ENCODE peak calls at places on chromosomes 5 and 9, in six cellular contexts. L, C, O, K, Y and R are unnamed samples.

GRCh38 chr5:74296685-74297084 is 343.8 kb downstream of the ENC1 start:
- DNase-seq in L (no peak), C (no peak), O (no peak), K (no peak), Y (no peak), R (no peak)

GRCh38 chr9:74218374-74219063 is 278.6 kb upstream of the RORB start:
- DNase-seq in L (no peak), C (no peak), O (no peak), K (no peak), Y (no peak), R (no peak)

GRCh38 chr5:124754206-124754927 is 7.9 kb upstream of the ZNF608 start:
- DNase-seq in L (no peak), C (no peak), O (no peak), K (no peak), Y (no peak), R (no peak)

GRCh38 chr9:69571032-69571431 is 101.1 kb downstream of the APBA1 start:
- DNase-seq in L (no peak), C (no peak), O (no peak), K (no peak), Y (no peak), R (no peak)

GRCh38 chr9:76905984-76906861 is at the start of gene PRUNE2:
- DNase-seq in L (peak; percentile 94), C (no peak), O (no peak), K (peak; percentile 98), Y (no peak), R (peak; percentile 96)

GRCh38 chr5:132498686-132499271 is 8.2 kb upstream of the IRF1 start:
- DNase-seq in L (no peak), C (no peak), O (no peak), K (no peak), Y (no peak), R (no peak)

GRCh38 chr9:136628287-136628686 is 34.4 kb upstream of the EGFL7 start:
- DNase-seq in L (no peak), C (no peak), O (no peak), K (no peak), Y (no peak), R (no peak)

GRCh38 chr9:7196467-7196866 is 438.7 kb downstream of the KDM4C start:
- DNase-seq in L (no peak), C (no peak), O (no peak), K (no peak), Y (no peak), R (no peak)

GRCh38 chr5:131151216-131151615 is 13.8 kb downstream of the HINT1 start:
- DNase-seq in L (no peak), C (no peak), O (no peak), K (no peak), Y (no peak), R (no peak)

GRCh38 chr9:81108821-81109220 is 580.5 kb downstream of the TLE1 start:
- DNase-seq in L (no peak), C (no peak), O (no peak), K (no peak), Y (no peak), R (no peak)

GRCh38 chr9:12708562-12709298 is 15.5 kb downstream of the TYRP1 start:
- DNase-seq in L (no peak), C (no peak), O (no peak), K (no peak), Y (no peak), R (no peak)

GRCh38 chr9:99472240-99472915 is 250.3 kb downstream of the SEC61B start:
- DNase-seq in L (no peak), C (no peak), O (no peak), K (no peak), Y (no peak), R (no peak)

GRCh38 chr5:145991044-145991575 is 54.7 kb downstream of the SH3RF2 start:
- DNase-seq in L (no peak), C (no peak), O (no peak), K (no peak), Y (no peak), R (no peak)

GRCh38 chr9:10438955-10439354 is 173.8 kb downstream of the PTPRD start:
- DNase-seq in L (no peak), C (no peak), O (no peak), K (no peak), Y (no peak), R (no peak)

GRCh38 chr5:110040178-110040577 is 350.5 kb downstream of the MAN2A1 start:
- DNase-seq in L (no peak), C (no peak), O (no peak), K (no peak), Y (no peak), R (no peak)

GRCh38 chr9:73573235-73573634 is 421.6 kb downstream of the ANXA1 start:
- DNase-seq in L (no peak), C (no peak), O (no peak), K (no peak), Y (no peak), R (no peak)

GRCh38 chr9:136409557-136410455 is 608 bp downstream of the ENTR1 start:
- DNase-seq in L (no peak), C (peak; percentile 63), O (peak; percentile 66), K (peak; percentile 71), Y (peak; percentile 28), R (peak; percentile 88)

GRCh38 chr5:133316346-133317343 is 264.8 kb downstream of the HSPA4 start:
- DNase-seq in L (no peak), C (no peak), O (no peak), K (peak; percentile 91), Y (no peak), R (peak; percentile 80)

GRCh38 chr5:132297211-132297940 is 3.2 kb downstream of the SLC22A4 start:
- DNase-seq in L (no peak), C (no peak), O (no peak), K (no peak), Y (no peak), R (no peak)

GRCh38 chr5:42951847-42952411 is 88.2 kb downstream of the ANXA2R start:
- DNase-seq in L (no peak), C (peak; percentile 26), O (peak; percentile 84), K (no peak), Y (peak; percentile 27), R (no peak)

GRCh38 chr9:86598411-86599239 is 244.4 kb upstream of the TUT7 start:
- DNase-seq in L (no peak), C (no peak), O (no peak), K (peak; percentile 46), Y (no peak), R (no peak)

GRCh38 chr5:109218767-109219166 is 191.0 kb downstream of the PJA2 start:
- DNase-seq in L (no peak), C (no peak), O (no peak), K (no peak), Y (no peak), R (no peak)

GRCh38 chr5:82544004-82544403 is 265.9 kb upstream of the RPS23 start:
- DNase-seq in L (no peak), C (no peak), O (no peak), K (no peak), Y (no peak), R (no peak)

GRCh38 chr9:135772056-135773042 is 70.4 kb downstream of the KCNT1 start:
- DNase-seq in L (no peak), C (no peak), O (no peak), K (no peak), Y (no peak), R (peak; percentile 69)

GRCh38 chr9:73199886-73200285 is 48.2 kb downstream of the ANXA1 start:
- DNase-seq in L (no peak), C (no peak), O (no peak), K (peak; percentile 78), Y (no peak), R (no peak)

GRCh38 chr5:134540747-134541733 is 15.6 kb downstream of the JADE2 start:
- DNase-seq in L (no peak), C (no peak), O (no peak), K (no peak), Y (no peak), R (peak; percentile 46)

GRCh38 chr5:59709346-59709821 is 184.1 kb downstream of the PDE4D start:
- DNase-seq in L (no peak), C (no peak), O (no peak), K (peak; percentile 82), Y (no peak), R (peak; percentile 6)

GRCh38 chr5:142327111-142327842 is 2.5 kb upstream of the SPRY4 start:
- DNase-seq in L (peak; percentile 58), C (no peak), O (no peak), K (peak; percentile 79), Y (no peak), R (no peak)

GRCh38 chr9:7974335-7975005 is 174.9 kb upstream of the DMAC1 start:
- DNase-seq in L (no peak), C (no peak), O (peak; percentile 52), K (no peak), Y (no peak), R (no peak)

GRCh38 chr9:18105996-18106595 is 367.9 kb upstream of the ADAMTSL1 start:
- DNase-seq in L (no peak), C (no peak), O (no peak), K (no peak), Y (no peak), R (peak; percentile 0)

GRCh38 chr5:1227669-1228068 is 2.5 kb downstream of the SLC6A18 start:
- DNase-seq in L (no peak), C (no peak), O (no peak), K (no peak), Y (no peak), R (no peak)

GRCh38 chr9:77384406-77384805 is 207.1 kb downstream of the VPS13A start:
- DNase-seq in L (no peak), C (no peak), O (no peak), K (no peak), Y (no peak), R (no peak)

GRCh38 chr9:129285382-129285781 is 107.3 kb upstream of the IER5L start:
- DNase-seq in L (peak; percentile 37), C (no peak), O (no peak), K (peak; percentile 56), Y (no peak), R (no peak)

GRCh38 chr9:85420750-85421149 is 321.0 kb downstream of the AGTPBP1 start:
- DNase-seq in L (no peak), C (no peak), O (no peak), K (peak; percentile 80), Y (no peak), R (peak; percentile 60)

GRCh38 chr9:36040271-36040925 is 3.7 kb downstream of the RECK start:
- DNase-seq in L (no peak), C (no peak), O (no peak), K (no peak), Y (no peak), R (no peak)